ENCODE peak calls at places on chromosomes 4 and X, in eight cellular contexts. J is fibroblast of pulmonary artery, Z is HepG2, H is mammary epithelial cell, E is epithelial cell of esophagus, Q is ovary, X is cardiac fibroblast, I is upper lobe of left lung. D is an unnamed sample.

GRCh38 chr4:1766336-1767057 is 26.6 kb upstream of the FGFR3 start:
- DNase-seq in J (no peak), Z (peak; percentile 84), H (no peak), E (no peak), Q (no peak), X (no peak), I (peak; percentile 44), D (no peak)

GRCh38 chrX:134512566-134512965 is 52.6 kb downstream of the HPRT1 start:
- DNase-seq in J (peak; percentile 75), Z (peak; percentile 25), H (peak; percentile 88), E (peak; percentile 88), Q (no peak), X (peak; percentile 58), I (no peak), D (no peak)

GRCh38 chrX:12779534-12779933 is 11.7 kb upstream of the PRPS2 start:
- DNase-seq in J (peak; percentile 40), Z (peak; percentile 37), H (no peak), E (no peak), Q (no peak), X (peak; percentile 33), I (no peak), D (peak; percentile 34)

GRCh38 chrX:124018031-124018430 is 56.5 kb downstream of the STAG2 start:
- DNase-seq in J (peak; percentile 9), Z (no peak), H (no peak), E (no peak), Q (no peak), X (peak; percentile 9), I (no peak), D (no peak)

GRCh38 chrX:23333842-23334535 is 660 bp upstream of the PTCHD1 start:
- DNase-seq in J (no peak), Z (no peak), H (no peak), E (peak; percentile 3), Q (no peak), X (no peak), I (no peak), D (peak; percentile 25)

GRCh38 chr4:143558823-143559756 is 45.6 kb downstream of the SMARCA5 start:
- DNase-seq in J (peak; percentile 66), Z (peak; percentile 86), H (peak; percentile 73), E (peak; percentile 63), Q (peak; percentile 63), X (peak; percentile 58), I (peak; percentile 88), D (peak; percentile 88)

GRCh38 chr4:163071308-163071707 is 95.4 kb downstream of the NAF1 start:
- DNase-seq in J (no peak), Z (no peak), H (no peak), E (no peak), Q (no peak), X (no peak), I (no peak), D (no peak)

GRCh38 chr4:138452823-138453222 is 210.7 kb upstream of the SLC7A11 start:
- DNase-seq in J (no peak), Z (no peak), H (no peak), E (no peak), Q (no peak), X (no peak), I (no peak), D (no peak)

GRCh38 chr4:58760737-58761136 is 1650.6 kb upstream of the IGFBP7 start:
- DNase-seq in J (no peak), Z (no peak), H (no peak), E (no peak), Q (no peak), X (no peak), I (no peak), D (no peak)

GRCh38 chr4:54017308-54017707 is 47.1 kb downstream of the CHIC2 start:
- DNase-seq in J (no peak), Z (no peak), H (no peak), E (no peak), Q (no peak), X (no peak), I (no peak), D (no peak)

GRCh38 chrX:370244-370962 is 16.3 kb downstream of the PPP2R3B start:
- DNase-seq in J (no peak), Z (no peak), H (no peak), E (no peak), Q (no peak), X (no peak), I (no peak), D (no peak)

GRCh38 chrX:69203367-69204037 is 38.2 kb upstream of the PJA1 start:
- DNase-seq in J (no peak), Z (no peak), H (no peak), E (no peak), Q (no peak), X (no peak), I (no peak), D (no peak)

GRCh38 chrX:44223150-44223549 is 120.3 kb downstream of the EFHC2 start:
- DNase-seq in J (peak; percentile 34), Z (no peak), H (peak; percentile 78), E (peak; percentile 81), Q (peak; percentile 40), X (peak; percentile 34), I (no peak), D (no peak)

GRCh38 chr4:55906999-55907398 is 41.7 kb upstream of the CEP135 start:
- DNase-seq in J (peak; percentile 1), Z (no peak), H (peak; percentile 63), E (peak; percentile 81), Q (no peak), X (no peak), I (no peak), D (no peak)

GRCh38 chr4:94228488-94229216 is 21.0 kb downstream of the SMARCAD1 start:
- DNase-seq in J (no peak), Z (no peak), H (no peak), E (peak; percentile 10), Q (no peak), X (no peak), I (no peak), D (no peak)

GRCh38 chr4:64230709-64231310 is 178.4 kb downstream of the TECRL start:
- DNase-seq in J (peak; percentile 6), Z (no peak), H (peak; percentile 6), E (peak; percentile 25), Q (no peak), X (peak; percentile 13), I (no peak), D (no peak)

GRCh38 chr4:182555997-182556418 is 312.8 kb downstream of the TENM3 start:
- DNase-seq in J (peak; percentile 84), Z (no peak), H (peak; percentile 65), E (peak; percentile 79), Q (no peak), X (peak; percentile 83), I (no peak), D (no peak)

GRCh38 chr4:138887741-138888140 is 127.8 kb upstream of the NOCT start:
- DNase-seq in J (no peak), Z (no peak), H (no peak), E (no peak), Q (no peak), X (no peak), I (no peak), D (no peak)

GRCh38 chrX:39175418-39176057 is 374.3 kb downstream of the MID1IP1 start:
- DNase-seq in J (no peak), Z (no peak), H (no peak), E (no peak), Q (no peak), X (no peak), I (no peak), D (peak; percentile 25)

DNA sequence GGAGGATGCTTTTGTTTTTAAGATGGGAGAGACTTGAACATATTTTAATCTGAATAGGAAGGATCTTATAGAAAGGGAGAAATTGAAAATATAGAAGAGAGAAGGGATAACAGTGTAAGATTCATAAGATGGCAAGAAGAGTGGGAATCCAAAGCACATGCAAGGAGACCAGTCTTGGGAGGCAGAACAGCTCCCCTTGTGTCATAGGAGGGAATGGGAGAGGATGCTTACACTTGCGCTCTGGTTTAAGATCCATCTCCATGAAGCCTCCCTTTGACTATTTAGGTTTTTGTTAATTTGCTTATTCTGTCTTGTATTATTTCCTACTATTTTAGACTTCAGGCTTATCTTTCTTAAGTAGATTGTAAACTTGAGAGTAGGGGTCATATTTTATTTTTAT is 42.7 kb downstream of the KIF4A start:
- DNase-seq in J (no peak), Z (no peak), H (no peak), E (no peak), Q (no peak), X (no peak), I (no peak), D (no peak)
- TF ChIP-seq CTCF in J (peak; percentile 11), Z (no peak), H (peak; percentile 22), E (peak; percentile 26), Q (no peak), X (no peak), I (no peak), D (no peak)

GRCh38 chr4:6777636-6778281 is 4.8 kb upstream of the KIAA0232 start:
- DNase-seq in J (no peak), Z (peak; percentile 58), H (no peak), E (no peak), Q (no peak), X (peak; percentile 15), I (peak; percentile 36), D (no peak)

GRCh38 chr4:6781113-6781512 is 1.4 kb upstream of the KIAA0232 start:
- DNase-seq in J (no peak), Z (no peak), H (no peak), E (no peak), Q (peak; percentile 23), X (no peak), I (no peak), D (peak; percentile 53)

GRCh38 chr4:6778435-6778834 is 4.1 kb upstream of the KIAA0232 start:
- DNase-seq in J (no peak), Z (no peak), H (no peak), E (no peak), Q (no peak), X (no peak), I (no peak), D (no peak)

GRCh38 chr4:6781561-6781960 is 966 bp upstream of the KIAA0232 start:
- DNase-seq in J (no peak), Z (no peak), H (no peak), E (no peak), Q (peak; percentile 16), X (no peak), I (no peak), D (no peak)

GRCh38 chr4:6779667-6780565 is 2.6 kb upstream of the KIAA0232 start:
- DNase-seq in J (peak; percentile 50), Z (peak; percentile 62), H (no peak), E (no peak), Q (no peak), X (peak; percentile 36), I (no peak), D (no peak)
- TF ChIP-seq CTCF in J (no peak), Z (no peak), H (no peak), E (no peak), Q (no peak), X (no peak), I (no peak), D (no peak)

GRCh38 chr4:90120037-90120436 is 7.2 kb upstream of the CCSER1 start:
- DNase-seq in J (no peak), Z (no peak), H (no peak), E (peak; percentile 45), Q (no peak), X (no peak), I (no peak), D (no peak)
- TF ChIP-seq CTCF in J (no peak), Z (no peak), H (no peak), E (peak; percentile 28), Q (no peak), X (no peak), I (no peak), D (no peak)

DNA sequence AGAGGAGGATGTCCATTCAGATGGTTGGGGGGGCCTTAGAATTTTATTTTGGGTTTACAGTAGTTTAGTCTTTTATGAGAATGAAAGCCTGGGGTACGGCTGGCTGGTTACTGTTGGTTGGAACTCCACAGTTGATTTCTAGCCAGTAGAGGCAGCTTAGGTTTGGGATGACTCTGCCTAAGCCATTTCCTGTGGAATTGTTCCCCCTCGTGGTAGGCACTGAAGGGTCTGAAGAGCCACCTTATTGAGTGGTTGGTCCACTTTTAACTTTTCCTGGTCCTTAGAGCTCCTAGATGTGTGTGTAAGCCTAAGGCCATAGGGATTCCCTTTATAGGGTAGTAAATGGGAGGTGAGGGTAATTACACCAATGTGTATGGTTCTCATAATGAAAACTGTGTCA is 19.7 kb downstream of the SPIN3 start:
- DNase-seq in J (peak; percentile 16), Z (no peak), H (no peak), E (peak; percentile 10), Q (no peak), X (peak; percentile 36), I (no peak), D (no peak)
- TF ChIP-seq CTCF in J (peak; percentile 14), Z (no peak), H (peak; percentile 44), E (peak; percentile 3), Q (no peak), X (peak; percentile 25), I (no peak), D (no peak)